ENCODE peak calls at places on chromosomes 5 and 9, in eight cellular contexts. One of them, this sample, is unnamed.

GRCh38 chr9:22119537-22120167 is 110.5 kb upstream of the CDKN2B start:
- DNase-seq in activated naive CD4-positive, alpha-beta T cell treated with Interleukin-2 at 50 U/mL for 16 hours: no peak
- DNase-seq in non-pigmented ciliary epithelial cell: no peak
- DNase-seq in omental fat pad: no peak
- DNase-seq in stimulated activated CD4-positive, alpha-beta T cell treated with anti-CD3 and anti-CD28 coated beads, Interleukin-1b, Interleukin-23, amount 100 ng/mL, for 48 hours: no peak
- DNase-seq in ovary: no peak
- DNase-seq in NCI-H748 treated with DMSO at 0.1 percent for 48 hours: no peak
- DNase-seq in left ventricle myocardium superior: no peak
- DNase-seq in this sample: no peak

GRCh38 chr5:6737043-6737941 is 24.1 kb downstream of the TENT4A start:
- DNase-seq in left ventricle myocardium superior: no peak
- DNase-seq in stimulated activated CD4-positive, alpha-beta T cell treated with anti-CD3 and anti-CD28 coated beads, Interleukin-1b, Interleukin-23, amount 100 ng/mL, for 48 hours: peak; percentile 30
- DNase-seq in activated naive CD4-positive, alpha-beta T cell treated with Interleukin-2 at 50 U/mL for 16 hours: no peak
- DNase-seq in NCI-H748 treated with DMSO at 0.1 percent for 48 hours: no peak
- DNase-seq in omental fat pad: no peak
- DNase-seq in non-pigmented ciliary epithelial cell: no peak
- DNase-seq in ovary: no peak
- DNase-seq in this sample: no peak

GRCh38 chr5:862367-863243 is 11.8 kb upstream of the ZDHHC11 start:
- DNase-seq in ovary: no peak
- DNase-seq in NCI-H748 treated with DMSO at 0.1 percent for 48 hours: no peak
- DNase-seq in omental fat pad: no peak
- DNase-seq in stimulated activated CD4-positive, alpha-beta T cell treated with anti-CD3 and anti-CD28 coated beads, Interleukin-1b, Interleukin-23, amount 100 ng/mL, for 48 hours: no peak
- DNase-seq in left ventricle myocardium superior: no peak
- DNase-seq in non-pigmented ciliary epithelial cell: peak; percentile 9
- DNase-seq in activated naive CD4-positive, alpha-beta T cell treated with Interleukin-2 at 50 U/mL for 16 hours: no peak
- DNase-seq in this sample: peak; percentile 69

GRCh38 chr5:54630738-54631369 is 113.3 kb downstream of the SNX18 start:
- DNase-seq in ovary: no peak
- DNase-seq in stimulated activated CD4-positive, alpha-beta T cell treated with anti-CD3 and anti-CD28 coated beads, Interleukin-1b, Interleukin-23, amount 100 ng/mL, for 48 hours: no peak
- DNase-seq in omental fat pad: no peak
- DNase-seq in left ventricle myocardium superior: no peak
- DNase-seq in NCI-H748 treated with DMSO at 0.1 percent for 48 hours: no peak
- DNase-seq in activated naive CD4-positive, alpha-beta T cell treated with Interleukin-2 at 50 U/mL for 16 hours: no peak
- DNase-seq in non-pigmented ciliary epithelial cell: no peak
- DNase-seq in this sample: no peak

GRCh38 chr5:446066-446725 is 3.2 kb downstream of the EXOC3 start:
- DNase-seq in activated naive CD4-positive, alpha-beta T cell treated with Interleukin-2 at 50 U/mL for 16 hours: no peak
- DNase-seq in left ventricle myocardium superior: peak; percentile 18
- DNase-seq in non-pigmented ciliary epithelial cell: no peak
- DNase-seq in ovary: no peak
- DNase-seq in NCI-H748 treated with DMSO at 0.1 percent for 48 hours: no peak
- DNase-seq in stimulated activated CD4-positive, alpha-beta T cell treated with anti-CD3 and anti-CD28 coated beads, Interleukin-1b, Interleukin-23, amount 100 ng/mL, for 48 hours: no peak
- DNase-seq in omental fat pad: no peak
- DNase-seq in this sample: no peak

GRCh38 chr5:176547811-176548210 is 1.3 kb upstream of the CDHR2 start:
- DNase-seq in NCI-H748 treated with DMSO at 0.1 percent for 48 hours: no peak
- DNase-seq in omental fat pad: no peak
- DNase-seq in ovary: no peak
- DNase-seq in stimulated activated CD4-positive, alpha-beta T cell treated with anti-CD3 and anti-CD28 coated beads, Interleukin-1b, Interleukin-23, amount 100 ng/mL, for 48 hours: no peak
- DNase-seq in non-pigmented ciliary epithelial cell: no peak
- DNase-seq in activated naive CD4-positive, alpha-beta T cell treated with Interleukin-2 at 50 U/mL for 16 hours: peak; percentile 29
- DNase-seq in left ventricle myocardium superior: no peak
- DNase-seq in this sample: no peak

GRCh38 chr9:91202757-91203283 is 158.9 kb downstream of the AUH start:
- DNase-seq in activated naive CD4-positive, alpha-beta T cell treated with Interleukin-2 at 50 U/mL for 16 hours: no peak
- DNase-seq in omental fat pad: no peak
- DNase-seq in left ventricle myocardium superior: no peak
- DNase-seq in stimulated activated CD4-positive, alpha-beta T cell treated with anti-CD3 and anti-CD28 coated beads, Interleukin-1b, Interleukin-23, amount 100 ng/mL, for 48 hours: no peak
- DNase-seq in ovary: no peak
- DNase-seq in NCI-H748 treated with DMSO at 0.1 percent for 48 hours: no peak
- DNase-seq in non-pigmented ciliary epithelial cell: no peak
- DNase-seq in this sample: no peak

GRCh38 chr5:4042311-4042710 is 446.7 kb downstream of the IRX1 start:
- DNase-seq in activated naive CD4-positive, alpha-beta T cell treated with Interleukin-2 at 50 U/mL for 16 hours: no peak
- DNase-seq in omental fat pad: no peak
- DNase-seq in NCI-H748 treated with DMSO at 0.1 percent for 48 hours: no peak
- DNase-seq in stimulated activated CD4-positive, alpha-beta T cell treated with anti-CD3 and anti-CD28 coated beads, Interleukin-1b, Interleukin-23, amount 100 ng/mL, for 48 hours: no peak
- DNase-seq in left ventricle myocardium superior: no peak
- DNase-seq in ovary: no peak
- DNase-seq in non-pigmented ciliary epithelial cell: no peak
- DNase-seq in this sample: no peak

GRCh38 chr5:142866563-142867275 is 96.5 kb downstream of the ARHGAP26 start:
- DNase-seq in omental fat pad: no peak
- DNase-seq in ovary: no peak
- DNase-seq in activated naive CD4-positive, alpha-beta T cell treated with Interleukin-2 at 50 U/mL for 16 hours: peak; percentile 40
- DNase-seq in non-pigmented ciliary epithelial cell: peak; percentile 43
- DNase-seq in stimulated activated CD4-positive, alpha-beta T cell treated with anti-CD3 and anti-CD28 coated beads, Interleukin-1b, Interleukin-23, amount 100 ng/mL, for 48 hours: peak; percentile 40
- DNase-seq in left ventricle myocardium superior: no peak
- DNase-seq in NCI-H748 treated with DMSO at 0.1 percent for 48 hours: peak; percentile 36
- DNase-seq in this sample: no peak

This sample was measured in NCI-H2107.